ENCODE peak calls at places on chromosome 14, in eight cellular contexts. Z is iPS DF 6.9, B is adipocyte, U is NT2/D1, Q is BE2C, L is PC-3, P is adrenal gland, R is astrocyte. F is an unnamed sample. For H3K27me3, the result is how much of the 10 kb centered on the place peaks cover.

GRCh38 chr14:90839024-90839888 is 23.0 kb upstream of the TTC7B start:
- DNase-seq in Z (no peak), B (peak), U (no peak), Q (no peak), L (no peak), P (no peak), R (peak), F (peak)

GRCh38 chr14:65878586-65878985 is 466.1 kb downstream of the FUT8 start:
- DNase-seq in Z (no peak), B (no peak), U (no peak), Q (no peak), L (no peak), P (no peak), R (no peak), F (no peak)

GRCh38 chr14:76784881-76785280 is 23.6 kb downstream of the VASH1 start:
- DNase-seq in Z (peak), B (peak), U (peak), Q (peak), L (peak), P (peak), R (peak), F (peak)

GRCh38 chr14:24411468-24412454 is 13.0 kb downstream of the NYNRIN start:
- DNase-seq in Z (no peak), B (peak), U (no peak), Q (peak), L (peak), P (peak), R (peak), F (no peak)

GRCh38 chr14:37179896-37180502 is 7.6 kb upstream of the SLC25A21 start:
- DNase-seq in Z (no peak), B (no peak), U (no peak), Q (no peak), L (peak), P (no peak), R (peak), F (no peak)

GRCh38 chr14:67574806-67575205 is 25.3 kb downstream of the PIGH start:
- DNase-seq in Z (no peak), B (no peak), U (no peak), Q (no peak), L (no peak), P (no peak), R (no peak), F (no peak)

GRCh38 chr14:75711134-75711795 is 50.2 kb downstream of the TTLL5 start:
- DNase-seq in Z (no peak), B (peak), U (peak), Q (peak), L (peak), P (peak), R (peak), F (peak)

GRCh38 chr14:32319368-32320049 is 9.6 kb upstream of the AKAP6 start:
- DNase-seq in Z (no peak), B (peak), U (no peak), Q (no peak), L (peak), P (no peak), R (no peak), F (no peak)

GRCh38 chr14:20630340-20631022 is 11.0 kb downstream of the OR6S1 start:
- DNase-seq in Z (no peak), B (peak), U (no peak), Q (peak), L (peak), P (no peak), R (no peak), F (no peak)

GRCh38 chr14:21768116-21768874 is 94.7 kb upstream of the OR4E1 start:
- DNase-seq in Z (peak), B (no peak), U (peak), Q (no peak), L (peak), P (no peak), R (no peak), F (no peak)

GRCh38 chr14:97709552-97709951 is 912.4 kb downstream of the VRK1 start:
- DNase-seq in Z (no peak), B (no peak), U (no peak), Q (no peak), L (no peak), P (no peak), R (no peak), F (no peak)

GRCh38 chr14:61950340-61950739 is 188.1 kb downstream of the SNAPC1 start:
- DNase-seq in Z (no peak), B (peak), U (no peak), Q (no peak), L (no peak), P (no peak), R (no peak), F (no peak)

GRCh38 chr14:23564876-23565275 is 2.7 kb downstream of the AP1G2 start:
- DNase-seq in Z (no peak), B (no peak), U (no peak), Q (no peak), L (no peak), P (no peak), R (no peak), F (no peak)

GRCh38 chr14:57749267-57749666 is 116.6 kb downstream of the SLC35F4 start:
- DNase-seq in Z (no peak), B (no peak), U (no peak), Q (no peak), L (peak), P (no peak), R (peak), F (no peak)

GRCh38 chr14:64337901-64338615 is 43.9 kb upstream of the ESR2 start:
- DNase-seq in Z (peak), B (peak), U (peak), Q (peak), L (peak), P (peak), R (peak), F (peak)

GRCh38 chr14:53148612-53149202 is 4.4 kb downstream of the DDHD1 start:
- DNase-seq in Z (no peak), B (peak), U (no peak), Q (no peak), L (no peak), P (no peak), R (no peak), F (no peak)

GRCh38 chr14:93332032-93332852 is 594 bp downstream of the BTBD7 start:
- DNase-seq in Z (no peak), B (peak), U (no peak), Q (peak), L (peak), P (peak), R (peak), F (peak)

GRCh38 chr14:64766430-64767151 is 62.4 kb downstream of the PLEKHG3 start:
- DNase-seq in Z (no peak), B (no peak), U (no peak), Q (no peak), L (peak), P (no peak), R (no peak), F (no peak)

GRCh38 chr14:89041245-89041585 is 216.8 kb downstream of the TTC8 start:
- DNase-seq in Z (no peak), B (no peak), U (no peak), Q (peak), L (peak), P (peak), R (no peak), F (no peak)

GRCh38 chr14:105844047-105844630 is 317.8 kb downstream of the TMEM121 start:
- DNase-seq in Z (no peak), B (no peak), U (no peak), Q (no peak), L (no peak), P (no peak), R (no peak), F (peak)
- H3K27me3 ChIP-seq in Z (under half), B (under half), U (under half), Q (under half), L (under half), P (under half), R (under half), F (under half)

DNA sequence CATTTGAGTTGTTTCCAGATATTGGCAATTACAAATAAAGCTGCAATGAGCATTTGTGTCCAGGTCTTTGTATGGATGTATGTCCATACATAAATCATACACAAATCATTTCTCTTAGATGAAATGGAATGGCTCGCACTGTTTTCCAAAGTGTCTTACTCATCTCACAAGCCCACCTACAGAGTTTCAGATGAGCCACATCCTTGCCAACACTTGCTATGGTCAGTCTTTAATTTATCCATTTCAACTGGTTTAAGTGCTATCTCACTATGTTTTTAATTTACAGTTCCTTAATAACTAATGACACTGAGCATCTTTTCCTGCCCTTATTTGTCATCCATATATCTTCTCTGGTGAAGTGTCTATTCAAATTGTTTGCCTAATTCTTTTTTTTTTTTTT is 132.9 kb upstream of the DIO3 start:
- DNase-seq in Z (no peak), B (no peak), U (no peak), Q (no peak), L (no peak), P (no peak), R (no peak), F (no peak)
- H3K27me3 ChIP-seq in Z (under half), B (under half), U (under half), Q (under half), L (under half), P (under half), R (under half), F (under half)

DNA sequence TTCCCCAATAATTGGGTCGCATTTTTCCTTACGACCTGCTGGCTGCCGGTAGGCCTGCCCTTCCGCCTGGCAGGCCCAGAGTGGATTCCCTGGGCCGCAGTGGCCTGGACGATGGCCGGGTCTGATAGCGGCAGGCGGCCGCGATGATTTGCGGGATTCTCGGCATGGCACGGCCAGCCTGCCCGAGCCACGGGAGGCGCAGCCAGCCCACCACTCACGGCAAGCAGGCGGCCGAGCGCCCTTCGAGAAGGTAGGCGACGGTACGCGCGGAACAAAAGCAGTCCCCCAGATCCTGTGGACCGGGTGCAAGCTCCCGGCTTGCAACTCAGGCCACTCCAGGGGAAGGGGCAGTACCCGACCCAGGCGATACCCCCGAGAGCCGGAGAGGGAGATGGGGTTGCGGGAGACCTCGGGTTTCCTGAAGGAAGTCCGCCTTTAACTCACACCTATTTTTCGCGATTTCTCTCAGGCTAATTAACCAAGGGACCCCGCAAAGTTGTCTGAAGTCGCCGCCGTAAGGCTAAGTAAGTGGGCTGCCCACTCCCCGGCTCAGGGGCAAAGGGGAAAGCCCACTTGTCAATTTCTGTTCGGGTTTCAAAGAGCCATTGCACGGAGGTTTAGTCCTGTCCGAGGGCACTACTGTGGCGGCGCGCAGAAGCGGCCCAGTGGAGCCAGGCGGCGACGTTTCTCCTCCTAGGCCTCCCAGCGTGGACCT is 1.4 kb upstream of the GSC start:
- DNase-seq in Z (no peak), B (no peak), U (no peak), Q (no peak), L (no peak), P (no peak), R (no peak), F (no peak)
- H3K27me3 ChIP-seq in Z (half or more), B (under half), U (half or more), Q (half or more), L (under half), P (half or more), R (half or more), F (under half)

DNA sequence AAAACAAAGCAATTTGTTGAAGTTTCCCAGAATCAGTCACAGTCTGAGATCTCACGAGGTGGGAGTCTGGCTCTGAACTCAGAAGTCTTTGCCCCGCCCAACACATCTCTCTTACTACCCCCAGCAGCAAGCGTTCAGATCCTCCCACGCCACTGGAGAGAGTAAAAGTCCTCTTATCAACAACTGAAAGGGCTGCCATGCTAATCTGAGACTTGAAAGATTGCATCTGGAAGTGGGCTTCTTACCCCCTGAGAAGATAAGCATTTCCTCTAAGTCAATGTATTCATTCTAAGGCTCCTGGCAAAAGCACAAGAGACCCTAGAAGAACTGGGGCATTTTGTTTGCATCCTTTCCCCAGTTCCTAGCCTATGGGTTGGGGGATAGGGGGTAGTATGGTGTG is 34.1 kb upstream of the STON2 start:
- DNase-seq in Z (no peak), B (no peak), U (no peak), Q (no peak), L (no peak), P (no peak), R (no peak), F (no peak)
- H3K27me3 ChIP-seq in Z (under half), B (under half), U (under half), Q (under half), L (under half), P (under half), R (half or more), F (under half)

GRCh38 chr14:72513994-72514659 is 379.8 kb downstream of the DPF3 start:
- DNase-seq in Z (peak), B (peak), U (peak), Q (no peak), L (peak), P (no peak), R (peak), F (peak)

GRCh38 chr14:72516936-72517408 is 376.9 kb downstream of the DPF3 start:
- DNase-seq in Z (peak), B (peak), U (peak), Q (peak), L (peak), P (peak), R (peak), F (peak)

GRCh38 chr14:72514660-72515025 is 379.3 kb downstream of the DPF3 start:
- DNase-seq in Z (no peak), B (no peak), U (no peak), Q (no peak), L (no peak), P (no peak), R (no peak), F (no peak)

GRCh38 chr14:72517736-72518135 is 376.2 kb downstream of the DPF3 start:
- DNase-seq in Z (no peak), B (peak), U (no peak), Q (no peak), L (no peak), P (no peak), R (no peak), F (no peak)

GRCh38 chr14:72515779-72516770 is 377.8 kb downstream of the DPF3 start:
- DNase-seq in Z (no peak), B (no peak), U (no peak), Q (no peak), L (peak), P (no peak), R (peak), F (no peak)
- H3K27me3 ChIP-seq in Z (under half), B (under half), U (under half), Q (under half), L (under half), P (under half), R (under half), F (under half)

DNA sequence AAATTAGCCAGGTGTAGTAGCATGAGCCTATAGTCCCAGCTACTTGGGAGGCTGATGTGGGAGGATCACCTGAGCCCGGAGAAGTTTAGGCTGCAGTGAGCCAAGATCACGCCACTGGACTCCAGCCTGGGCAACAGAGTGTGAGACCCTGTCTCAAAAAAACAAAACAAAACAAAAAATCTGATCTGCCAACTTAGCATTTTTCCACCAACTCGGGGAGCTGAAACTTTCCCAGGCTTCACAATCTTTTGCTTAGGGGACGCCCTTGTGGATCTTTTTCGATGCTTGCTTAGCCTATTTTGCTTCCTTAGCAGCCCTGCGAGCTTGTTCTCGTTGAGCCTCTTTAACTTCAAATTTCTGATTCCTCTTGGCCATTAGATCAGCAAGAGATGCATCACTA is 13.8 kb downstream of the CCDC177 start:
- DNase-seq in Z (no peak), B (no peak), U (no peak), Q (no peak), L (no peak), P (no peak), R (no peak), F (no peak)
- H3K27me3 ChIP-seq in Z (under half), B (half or more), U (under half), Q (under half), L (half or more), P (under half), R (half or more), F (under half)

DNA sequence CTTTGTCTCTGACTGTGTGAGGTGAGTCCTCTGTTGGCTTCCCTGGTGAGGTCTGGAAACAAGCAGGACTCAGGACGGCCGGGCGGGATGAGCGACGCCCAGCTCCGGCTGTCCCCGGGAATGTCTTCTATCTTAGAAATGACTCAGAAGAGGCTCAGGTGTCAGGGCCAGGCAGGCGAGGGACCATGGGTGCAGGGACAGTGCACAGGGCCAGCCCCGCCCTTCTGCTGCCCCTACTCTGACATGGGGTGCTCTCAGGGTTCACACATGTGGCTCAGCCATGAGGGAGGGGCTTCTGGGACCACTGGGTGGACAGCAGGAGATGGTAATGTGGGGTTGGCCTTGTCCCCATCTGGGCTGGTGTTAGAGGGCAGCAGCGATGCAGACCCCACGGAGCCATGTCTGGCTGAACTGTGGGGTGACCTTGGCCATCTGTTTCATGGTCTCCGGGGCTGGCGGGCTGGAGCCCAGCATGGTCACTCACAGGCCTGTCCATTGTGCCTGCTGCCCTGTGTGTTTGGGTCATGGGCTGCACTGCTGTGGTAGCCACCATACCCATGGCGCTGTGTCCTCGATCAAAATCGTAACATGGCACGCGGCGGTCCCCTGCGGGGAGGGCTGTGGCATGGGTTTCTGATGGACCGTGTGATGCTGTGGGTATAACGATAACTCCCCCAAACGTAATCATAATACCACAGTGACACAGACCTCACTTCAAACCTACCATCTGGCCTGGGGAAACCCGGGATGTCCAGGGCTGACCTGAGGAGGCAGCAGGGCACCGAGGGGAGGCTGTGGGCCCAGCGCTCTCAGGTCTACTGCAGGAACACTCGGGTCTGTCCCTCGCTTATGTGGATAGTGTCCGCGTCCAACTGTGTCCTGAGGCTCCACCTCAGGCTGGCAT is 368.8 kb downstream of the TMEM121 start:
- DNase-seq in Z (no peak), B (no peak), U (no peak), Q (peak), L (no peak), P (peak), R (no peak), F (no peak)
- H3K27me3 ChIP-seq in Z (under half), B (under half), U (under half), Q (under half), L (under half), P (under half), R (under half), F (under half)

GRCh38 chr14:69850086-69850735 is 29.0 kb upstream of the SMOC1 start:
- DNase-seq in Z (no peak), B (peak), U (no peak), Q (no peak), L (no peak), P (no peak), R (no peak), F (no peak)
- H3K27me3 ChIP-seq in Z (under half), B (half or more), U (under half), Q (under half), L (half or more), P (under half), R (under half), F (under half)